ENCODE peak calls at places on chromosome 19, in five cellular contexts. U is H1, R is esophagus squamous epithelium, B is prostate gland, Z is uterus. A is an unnamed sample. For H3K36me3, the result is how much of the 10 kb centered on the place peaks cover.

GRCh38 chr19:5466814-5467291 is 11.6 kb downstream of the ZNRF4 start:
- DNase-seq in U (no peak), R (no peak), B (no peak), Z (no peak), A (peak)

GRCh38 chr19:58480831-58481230 is 4.7 kb downstream of the ZNF446 start:
- DNase-seq in U (no peak), R (no peak), B (no peak), Z (no peak), A (no peak)

GRCh38 chr19:10339380-10339960 is at the start of gene ICAM3:
- DNase-seq in U (no peak), R (no peak), B (no peak), Z (no peak), A (no peak)

GRCh38 chr19:39987167-39987566 is 9.7 kb upstream of the ZNF546 start:
- DNase-seq in U (no peak), R (no peak), B (no peak), Z (no peak), A (no peak)

GRCh38 chr19:6667114-6667627 is 2.8 kb downstream of the TNFSF14 start:
- DNase-seq in U (no peak), R (no peak), B (no peak), Z (no peak), A (peak)

GRCh38 chr19:6270822-6271221 is 9.0 kb downstream of the MLLT1 start:
- DNase-seq in U (no peak), R (no peak), B (no peak), Z (no peak), A (no peak)

GRCh38 chr19:50702158-50702869 is 17.3 kb downstream of the SHANK1 start:
- DNase-seq in U (no peak), R (no peak), B (no peak), Z (no peak), A (no peak)

GRCh38 chr19:35030257-35031071 is at the start of gene SCN1B:
- DNase-seq in U (no peak), R (no peak), B (no peak), Z (peak), A (peak)

GRCh38 chr19:47663911-47664771 is 49.1 kb upstream of the EHD2 start:
- DNase-seq in U (no peak), R (peak), B (peak), Z (peak), A (peak)

GRCh38 chr19:6568010-6568411 is 22.9 kb downstream of the CD70 start:
- DNase-seq in U (no peak), R (no peak), B (no peak), Z (no peak), A (no peak)

GRCh38 chr19:17197666-17198065 is 17.5 kb upstream of the USE1 start:
- DNase-seq in U (no peak), R (no peak), B (no peak), Z (no peak), A (no peak)

GRCh38 chr19:18558202-18558555 is 509 bp downstream of the KXD1 start:
- DNase-seq in U (no peak), R (no peak), B (no peak), Z (no peak), A (no peak)

GRCh38 chr19:3585301-3586123 is at the start of gene GIPC3:
- DNase-seq in U (no peak), R (no peak), B (no peak), Z (no peak), A (no peak)

GRCh38 chr19:18932216-18932841 is 8.7 kb downstream of the HOMER3 start:
- DNase-seq in U (peak), R (no peak), B (no peak), Z (peak), A (peak)

GRCh38 chr19:45506991-45507863 is at the start of gene VASP:
- DNase-seq in U (no peak), R (peak), B (peak), Z (peak), A (peak)

GRCh38 chr19:40321566-40322270 is 26.5 kb downstream of the C19orf47 start:
- DNase-seq in U (no peak), R (no peak), B (no peak), Z (no peak), A (no peak)

GRCh38 chr19:55352040-55352439 is 2.5 kb downstream of the COX6B2 start:
- DNase-seq in U (no peak), R (no peak), B (no peak), Z (no peak), A (no peak)

GRCh38 chr19:4066682-4067395 is at the start of gene ZBTB7A:
- DNase-seq in U (no peak), R (peak), B (peak), Z (peak), A (peak)

GRCh38 chr19:49421039-49421877 is 2.0 kb downstream of the PTH2 start:
- DNase-seq in U (peak), R (no peak), B (peak), Z (peak), A (peak)

GRCh38 chr19:34828156-34828555 is 55.1 kb upstream of the ZNF599 start:
- DNase-seq in U (no peak), R (no peak), B (no peak), Z (no peak), A (no peak)

GRCh38 chr19:2243274-2244121 is 5.6 kb upstream of the AMH start:
- DNase-seq in U (no peak), R (no peak), B (no peak), Z (no peak), A (no peak)

GRCh38 chr19:5128251-5128931 is 159.5 kb downstream of the KDM4B start:
- DNase-seq in U (no peak), R (no peak), B (peak), Z (peak), A (no peak)

GRCh38 chr19:2149980-2150793 is 1.2 kb downstream of the AP3D1 start:
- DNase-seq in U (no peak), R (no peak), B (no peak), Z (no peak), A (no peak)

GRCh38 chr19:52140077-52140710 is 456 bp upstream of the ZNF616 start:
- DNase-seq in U (no peak), R (no peak), B (peak), Z (no peak), A (no peak)

GRCh38 chr19:52138614-52139290 is 986 bp downstream of the ZNF616 start:
- DNase-seq in U (peak), R (no peak), B (peak), Z (peak), A (peak)

GRCh38 chr19:52142001-52142595 is 2.4 kb upstream of the ZNF616 start:
- DNase-seq in U (no peak), R (no peak), B (no peak), Z (no peak), A (no peak)

GRCh38 chr19:52139291-52140076 is at the start of gene ZNF616:
- DNase-seq in U (peak), R (peak), B (peak), Z (peak), A (peak)
- TF ChIP-seq POLR2A in U (peak), R (peak), B (peak), Z (peak), A (peak)

GRCh38 chr19:8811315-8812172 is 20.6 kb downstream of the ZNF558 start:
- DNase-seq in U (no peak), R (no peak), B (no peak), Z (no peak), A (no peak)

GRCh38 chr19:8815780-8816179 is 16.3 kb downstream of the ZNF558 start:
- DNase-seq in U (no peak), R (no peak), B (no peak), Z (no peak), A (no peak)

GRCh38 chr19:8814176-8814575 is 17.9 kb downstream of the ZNF558 start:
- DNase-seq in U (no peak), R (no peak), B (no peak), Z (no peak), A (no peak)
- H3K36me3 ChIP-seq in U (under half), R (half or more), B (under half), Z (under half), A (under half)

DNA sequence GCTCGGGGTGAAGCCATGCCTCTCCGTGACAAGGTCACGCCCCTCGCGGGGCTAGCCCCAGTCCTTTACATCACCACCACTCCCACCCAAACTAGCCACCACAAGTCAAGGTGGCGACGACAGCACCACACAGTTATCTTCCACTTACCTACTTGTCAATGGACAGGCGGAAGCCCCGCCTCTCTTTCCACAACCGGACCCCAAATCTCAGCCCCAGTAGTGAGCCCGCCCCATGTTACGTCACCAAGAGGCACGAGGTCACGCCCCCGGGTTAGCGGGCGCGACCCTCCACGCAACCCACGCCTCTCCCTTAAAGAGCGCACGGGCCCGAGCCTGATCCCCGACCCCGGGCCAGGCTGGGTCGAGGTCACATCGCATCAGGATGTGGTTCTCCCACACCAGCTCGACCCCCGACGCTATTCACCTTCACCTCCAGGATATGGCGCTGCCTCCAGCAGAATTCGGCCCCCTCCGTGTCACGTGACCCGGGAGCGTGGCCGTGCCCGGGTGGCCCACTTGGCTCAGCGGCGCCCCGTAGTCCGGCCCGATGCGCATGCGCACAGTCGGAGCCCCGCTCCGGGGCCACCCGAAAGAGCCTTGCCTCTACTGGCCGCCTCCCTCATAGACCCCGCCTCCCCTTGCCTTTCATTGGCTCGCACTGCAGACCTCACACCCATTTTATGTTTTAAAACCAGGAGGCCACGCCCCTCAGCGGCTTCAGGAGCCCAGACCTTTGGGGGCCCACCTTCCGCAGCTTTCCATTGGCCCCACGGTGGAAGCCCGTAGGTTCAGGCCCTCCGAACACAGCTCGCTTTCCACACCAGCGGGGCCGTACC is 18.2 kb downstream of the SYDE1 start:
- DNase-seq in U (peak), R (peak), B (peak), Z (peak), A (peak)
- TF ChIP-seq POLR2A in U (peak), R (peak), B (peak), Z (peak), A (peak)

GRCh38 chr19:926595-927043 is 784 bp downstream of the ARID3A start:
- DNase-seq in U (no peak), R (no peak), B (no peak), Z (peak), A (peak)

GRCh38 chr19:925912-926594 is at the start of gene ARID3A:
- DNase-seq in U (no peak), R (no peak), B (peak), Z (no peak), A (no peak)

GRCh38 chr19:920051-920857 is 3.1 kb downstream of the KISS1R start:
- DNase-seq in U (no peak), R (no peak), B (no peak), Z (no peak), A (no peak)

GRCh38 chr19:925087-925911 is 536 bp upstream of the ARID3A start:
- DNase-seq in U (peak), R (no peak), B (peak), Z (peak), A (peak)

GRCh38 chr19:923551-924211 is 2.2 kb upstream of the ARID3A start:
- DNase-seq in U (no peak), R (no peak), B (no peak), Z (no peak), A (no peak)
- H3K36me3 ChIP-seq in U (under half), R (under half), B (under half), Z (under half), A (under half)